ENCODE peak calls at places on chromosomes 3 and 15, in eight cellular contexts. L is esophagus squamous epithelium, G is fibroblast of pulmonary artery, D is NT2/D1, C is pancreas, T is dorsolateral prefrontal cortex, O is BJ, P is neuronal stem cell. A is an unnamed sample.

GRCh38 chr3:186057594-186057993 is 51.3 kb downstream of the ETV5 start:
- DNase-seq in G (peak), D (peak), O (peak), L (no peak), T (no peak), P (no peak), C (no peak), A (no peak)

GRCh38 chr3:9826815-9827574 is 16.8 kb downstream of the RPUSD3 start:
- DNase-seq in C (no peak), G (peak), P (no peak), T (no peak), O (no peak), L (no peak), D (peak), A (peak)

GRCh38 chr15:40927497-40928346 is 1.4 kb upstream of the DLL4 start:
- DNase-seq in G (no peak), L (no peak), P (no peak), C (no peak), D (no peak), O (no peak), T (no peak), A (no peak)

GRCh38 chr15:67174864-67175573 is 79.4 kb downstream of the AAGAB start:
- DNase-seq in P (no peak), C (no peak), L (no peak), O (no peak), G (no peak), D (no peak), T (no peak), A (peak)

GRCh38 chr15:93135997-93136397 is 47.0 kb upstream of the RGMA start:
- DNase-seq in G (no peak), D (no peak), P (no peak), L (no peak), C (no peak), T (no peak), O (no peak), A (no peak)

GRCh38 chr3:116030131-116030850 is 407.0 kb downstream of the GAP43 start:
- DNase-seq in O (no peak), C (no peak), L (no peak), T (no peak), P (no peak), G (no peak), D (no peak), A (no peak)

GRCh38 chr3:62727576-62727975 is 147.6 kb downstream of the CADPS start:
- DNase-seq in P (no peak), C (no peak), T (no peak), L (no peak), G (peak), O (no peak), D (no peak), A (no peak)

GRCh38 chr3:195221876-195222617 is 48.9 kb downstream of the XXYLT1 start:
- DNase-seq in O (no peak), L (no peak), G (no peak), T (peak), C (no peak), P (no peak), D (no peak), A (peak)

GRCh38 chr3:71469131-71469430 is 114.4 kb downstream of the FOXP1 start:
- DNase-seq in O (no peak), D (no peak), P (no peak), G (no peak), C (no peak), T (no peak), L (no peak), A (no peak)

GRCh38 chr3:69193749-69194148 is 71.4 kb upstream of the LMOD3 start:
- DNase-seq in C (no peak), L (no peak), D (no peak), T (no peak), G (peak), P (no peak), O (no peak), A (no peak)

GRCh38 chr3:141085331-141086047 is 34.3 kb downstream of the SPSB4 start:
- DNase-seq in T (no peak), D (no peak), O (no peak), C (no peak), P (no peak), L (no peak), G (no peak), A (peak)

GRCh38 chr3:187360087-187360486 is 8.1 kb upstream of the RTP4 start:
- DNase-seq in D (no peak), T (no peak), O (no peak), P (peak), C (no peak), L (no peak), G (no peak), A (no peak)

GRCh38 chr3:23888617-23889228 is 28.1 kb downstream of the NKIRAS1 start:
- DNase-seq in O (no peak), G (peak), D (no peak), C (no peak), L (no peak), P (no peak), T (no peak), A (no peak)

GRCh38 chr3:126112531-126113237 is 28.8 kb upstream of the SLC41A3 start:
- DNase-seq in T (peak), G (no peak), C (no peak), P (no peak), D (no peak), O (no peak), L (no peak), A (peak)

GRCh38 chr15:60612400-60613048 is 133.6 kb upstream of the ICE2 start:
- DNase-seq in P (no peak), L (no peak), C (no peak), T (no peak), D (no peak), G (no peak), O (no peak), A (no peak)

GRCh38 chr3:157999246-157999645 is 107.0 kb downstream of the SHOX2 start:
- DNase-seq in L (no peak), G (peak), P (no peak), D (no peak), T (no peak), O (no peak), C (no peak), A (no peak)

GRCh38 chr3:136544532-136544931 is 207.6 kb downstream of the STAG1 start:
- DNase-seq in O (no peak), T (no peak), D (no peak), L (no peak), P (no peak), C (no peak), G (peak), A (no peak)

GRCh38 chr15:88605507-88606436 is 15.4 kb upstream of the AEN start:
- DNase-seq in G (peak), O (no peak), L (no peak), T (no peak), C (peak), P (peak), D (peak), A (no peak)

GRCh38 chr3:137121704-137122314 is 164.0 kb downstream of the IL20RB start:
- DNase-seq in C (no peak), P (peak), L (no peak), G (peak), T (no peak), D (peak), O (no peak), A (no peak)

DNA sequence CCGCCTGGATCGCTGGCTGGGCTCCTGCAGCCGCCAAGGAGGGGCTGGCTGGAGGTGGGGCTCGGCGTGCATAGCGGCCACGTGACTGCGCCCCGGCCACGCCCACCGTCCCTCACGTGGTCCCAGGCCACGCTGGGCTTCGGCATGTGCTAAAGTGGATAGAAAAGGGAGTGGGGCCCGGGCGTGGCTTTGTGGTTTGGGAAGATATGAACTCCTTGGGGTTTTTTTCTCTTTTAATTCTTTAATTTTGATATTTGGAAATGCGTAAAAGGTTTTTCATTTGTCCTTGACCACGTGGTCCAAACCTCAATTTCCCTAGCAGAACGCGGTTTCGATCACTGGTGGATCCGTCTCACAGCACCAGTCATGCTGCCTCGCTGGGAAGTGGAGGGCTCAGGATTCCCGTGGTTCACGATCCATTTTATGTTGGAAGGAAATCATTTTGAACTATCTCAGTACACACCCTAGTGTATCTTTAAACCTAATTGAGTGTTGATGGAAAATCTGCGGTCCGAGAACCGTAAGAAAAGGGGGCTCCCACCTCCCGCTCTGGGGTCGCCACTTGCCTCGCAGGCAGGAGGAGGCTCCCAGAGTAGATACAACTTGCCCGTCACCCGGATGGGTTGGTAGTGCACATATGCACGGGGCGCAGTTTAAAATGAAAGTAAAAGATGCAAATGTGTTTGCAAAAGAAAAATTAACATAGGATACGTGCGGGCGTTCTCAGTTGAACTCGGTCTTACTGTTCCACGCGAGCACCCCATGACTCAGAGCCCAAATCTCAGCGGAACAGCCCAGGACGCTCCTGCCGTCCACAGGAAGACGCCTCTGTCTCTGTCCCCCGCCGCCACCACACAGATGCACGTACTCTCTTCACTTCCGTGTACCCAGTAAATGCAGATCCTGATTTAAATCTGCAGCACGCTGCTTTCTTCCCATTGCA is 141.9 kb downstream of the PGPEP1L start:
- DNase-seq in T (peak), C (peak), L (peak), G (peak), D (no peak), P (no peak), O (no peak), A (peak)
- H3K4me3 ChIP-seq in T (peak), C (peak), L (peak), G (peak), D (no peak), P (peak), O (peak), A (peak)

DNA sequence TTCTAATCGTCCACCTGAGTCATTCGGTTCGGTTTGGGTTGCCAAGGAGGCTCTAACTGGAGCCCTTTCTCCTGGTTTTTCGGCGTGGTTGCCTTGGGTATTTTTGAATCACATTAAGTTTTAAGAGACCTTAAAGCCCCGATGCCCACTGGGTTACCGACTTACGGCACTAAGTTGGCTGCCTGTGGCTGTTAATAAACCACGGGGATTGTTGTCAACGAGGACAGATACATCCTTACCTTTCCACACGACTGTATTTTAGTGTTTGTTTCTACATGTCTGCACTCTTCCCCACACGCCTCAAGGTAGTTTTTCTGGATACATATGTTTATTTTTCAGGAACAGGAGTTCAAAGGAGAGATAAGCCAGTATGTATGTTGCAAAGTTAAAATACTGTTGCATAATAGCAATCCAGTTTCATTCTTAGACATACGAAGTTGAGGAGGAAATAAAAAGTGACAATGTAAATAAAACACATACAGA is 1.2 kb upstream of the ANP32A start:
- DNase-seq in L (no peak), P (no peak), D (no peak), G (peak), T (no peak), C (no peak), O (no peak), A (no peak)
- H3K4me3 ChIP-seq in L (peak), P (peak), D (peak), G (peak), T (peak), C (peak), O (peak), A (peak)

DNA sequence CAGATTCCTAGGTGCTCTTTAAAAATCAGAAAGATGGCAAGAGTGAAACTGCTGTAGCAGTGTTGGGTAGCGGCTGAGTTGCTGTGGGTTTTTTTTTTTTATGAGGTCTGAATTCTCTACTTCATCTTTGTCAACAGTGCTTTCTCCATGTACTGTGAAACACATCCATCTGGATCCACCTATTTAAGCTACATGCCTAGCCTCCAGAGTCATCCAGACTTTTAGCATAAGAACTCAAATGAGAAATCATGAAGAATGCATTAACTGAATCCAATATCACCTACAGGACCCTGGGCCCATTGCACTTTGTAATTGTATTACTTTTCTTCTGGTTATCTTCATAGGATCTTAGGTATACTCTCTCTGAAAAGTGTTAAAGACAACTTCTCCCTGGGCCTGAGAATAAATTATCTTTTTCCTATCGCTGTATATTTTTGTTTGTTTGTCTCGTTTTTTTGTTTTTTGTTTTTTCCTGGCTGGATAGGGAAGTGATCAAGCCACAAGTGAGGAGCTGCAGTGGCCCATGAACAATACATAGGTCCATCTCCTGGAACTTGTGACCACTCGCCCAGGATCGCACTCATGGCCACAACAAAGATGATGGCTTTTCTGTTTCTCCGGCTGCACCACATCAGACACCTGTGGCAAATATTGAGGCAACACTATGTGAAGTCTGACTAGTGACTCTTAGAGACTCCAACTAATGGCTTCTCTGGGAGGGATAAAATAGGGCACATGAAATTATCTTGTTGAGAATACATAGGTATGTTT is 609.9 kb upstream of the AGTR1 start:
- DNase-seq in O (no peak), D (no peak), P (no peak), C (no peak), T (no peak), L (no peak), G (no peak), A (no peak)
- H3K4me3 ChIP-seq in O (no peak), D (no peak), P (no peak), C (no peak), T (no peak), L (no peak), G (no peak), A (no peak)

DNA sequence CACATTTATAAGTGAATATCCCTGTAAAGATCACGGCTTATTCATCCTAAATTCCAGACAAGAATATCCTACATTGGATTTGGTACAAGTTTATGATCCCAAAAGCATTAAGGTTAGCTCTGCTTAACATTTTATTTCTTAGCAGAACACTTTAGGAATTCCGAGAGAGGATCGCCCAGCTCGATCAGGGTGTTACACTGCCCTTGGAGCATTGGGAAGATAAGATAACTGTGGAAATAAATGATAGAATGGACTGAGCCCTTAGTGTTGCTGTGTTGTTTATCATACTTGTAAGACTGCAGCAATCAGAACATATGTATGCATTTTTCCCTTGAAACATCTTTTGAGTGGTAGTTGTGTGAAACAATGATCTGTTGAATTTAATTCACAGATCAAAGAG is 222.9 kb upstream of the CDIN1 start:
- DNase-seq in P (no peak), L (no peak), O (no peak), C (no peak), D (no peak), T (no peak), G (no peak), A (no peak)
- H3K4me3 ChIP-seq in P (no peak), L (no peak), O (no peak), C (no peak), D (no peak), T (no peak), G (no peak), A (no peak)

DNA sequence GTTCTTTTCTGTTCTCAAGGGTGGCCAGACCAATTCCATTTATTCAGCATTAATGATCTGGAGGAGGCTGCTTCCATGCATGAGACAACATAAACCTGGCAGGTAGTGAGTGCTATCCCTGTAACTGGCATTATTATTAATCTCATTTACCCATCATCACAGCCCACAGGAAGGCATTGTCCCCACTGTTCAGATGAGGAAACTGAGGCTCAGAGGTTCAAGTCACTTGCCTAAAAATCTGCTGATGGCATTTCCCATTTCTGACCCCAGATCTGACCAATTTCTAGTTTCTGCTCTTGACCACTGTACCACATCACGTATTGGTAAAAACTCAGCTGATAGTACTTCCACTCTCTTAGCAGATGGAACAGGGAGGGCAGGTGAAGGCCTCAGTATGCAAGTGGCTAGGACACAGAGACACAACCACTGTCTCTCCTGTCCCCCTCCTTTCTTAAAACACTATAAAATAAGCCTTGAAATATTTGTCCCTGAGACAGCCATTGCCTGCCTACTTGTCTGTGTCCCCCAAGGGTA is 36.1 kb downstream of the TRANK1 start:
- DNase-seq in T (no peak), P (no peak), G (no peak), L (no peak), D (no peak), O (no peak), C (no peak), A (no peak)
- H3K4me3 ChIP-seq in T (peak), P (no peak), G (peak), L (peak), D (no peak), O (no peak), C (peak), A (peak)

DNA sequence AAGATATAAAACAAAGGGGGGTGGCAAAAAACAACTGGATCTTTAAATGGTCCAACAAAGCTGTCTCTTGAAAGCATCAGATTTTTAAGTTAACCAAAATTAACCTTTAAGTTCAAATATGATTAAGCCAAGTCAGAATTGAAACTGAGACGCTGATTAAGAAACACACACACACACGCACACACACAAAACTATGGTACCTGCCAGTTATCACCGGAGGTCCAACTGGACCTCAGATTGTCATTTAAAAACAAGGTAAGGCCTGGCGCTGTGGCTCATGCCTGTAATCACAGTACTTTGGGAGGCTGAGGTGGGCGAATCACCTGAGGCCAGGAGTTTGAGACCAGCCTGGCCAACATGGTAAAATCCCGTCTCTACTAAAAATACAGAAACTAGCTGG is 10.4 kb downstream of the ARF4 start:
- DNase-seq in O (no peak), T (no peak), L (no peak), G (no peak), D (no peak), P (no peak), C (no peak), A (no peak)
- H3K4me3 ChIP-seq in O (no peak), T (no peak), L (no peak), G (no peak), D (no peak), P (no peak), C (no peak), A (no peak)

GRCh38 chr3:13877911-13878710 is 1.8 kb downstream of the WNT7A start:
- DNase-seq in O (no peak), C (no peak), L (no peak), G (no peak), D (no peak), T (no peak), P (peak), A (no peak)
- H3K4me3 ChIP-seq in O (no peak), C (peak), L (no peak), G (no peak), D (peak), T (peak), P (peak), A (peak)

GRCh38 chr3:52539010-52539653 is 2.7 kb downstream of the UQCC5 start:
- DNase-seq in T (no peak), G (no peak), D (no peak), C (no peak), P (no peak), O (no peak), L (no peak), A (no peak)
- H3K4me3 ChIP-seq in T (no peak), G (no peak), D (no peak), C (no peak), P (no peak), O (no peak), L (no peak), A (no peak)

GRCh38 chr3:150878290-150878689 is 26.9 kb downstream of the MINDY4B start:
- DNase-seq in P (no peak), T (no peak), L (no peak), D (no peak), G (no peak), C (no peak), O (no peak), A (no peak)
- H3K4me3 ChIP-seq in P (no peak), T (no peak), L (no peak), D (no peak), G (no peak), C (no peak), O (no peak), A (no peak)

A was measured in sigmoid colon.